ENCODE peak calls at places on chromosomes 5 and 9, in four cellular contexts. L, N, T and D are unnamed samples.

GRCh38 chr5:82719368-82719767 is 357.8 kb downstream of the TMEM167A start:
- DNase-seq in L (no peak), N (no peak), T (no peak), D (no peak)

GRCh38 chr5:172870261-172870806 is 36.3 kb downstream of the ERGIC1 start:
- DNase-seq in L (no peak), N (no peak), T (no peak), D (no peak)

GRCh38 chr5:110362252-110362651 is 364.2 kb downstream of the TMEM232 start:
- DNase-seq in L (no peak), N (no peak), T (no peak), D (no peak)

GRCh38 chr9:126692759-126693427 is 79.2 kb downstream of the LMX1B start:
- DNase-seq in L (no peak), N (no peak), T (no peak), D (no peak)

GRCh38 chr9:127451681-127452480 is 571 bp downstream of the LRSAM1 start:
- DNase-seq in L (peak), N (peak), T (peak), D (peak)

GRCh38 chr9:115104908-115105307 is 13.0 kb downstream of the TNC start:
- DNase-seq in L (no peak), N (no peak), T (no peak), D (no peak)

GRCh38 chr5:173412566-173412965 is 84.4 kb upstream of the STC2 start:
- DNase-seq in L (no peak), N (no peak), T (no peak), D (no peak)

GRCh38 chr9:134251296-134251695 is 75.0 kb upstream of the RXRA start:
- DNase-seq in L (no peak), N (no peak), T (no peak), D (no peak)

GRCh38 chr5:94849821-94850736 is 231.6 kb downstream of the SLF1 start:
- DNase-seq in L (peak), N (peak), T (peak), D (no peak)

GRCh38 chr5:140926903-140927573 is 939 bp downstream of the PCDHAC1 start:
- DNase-seq in L (no peak), N (no peak), T (no peak), D (no peak)

GRCh38 chr5:179378441-179379271 is 33.4 kb upstream of the ADAMTS2 start:
- DNase-seq in L (no peak), N (no peak), T (no peak), D (no peak)

GRCh38 chr5:30832519-30832918 is 361.0 kb upstream of the CDH6 start:
- DNase-seq in L (no peak), N (no peak), T (no peak), D (no peak)

GRCh38 chr5:166772770-166773169 is 1518.7 kb upstream of the WWC1 start:
- DNase-seq in L (no peak), N (no peak), T (no peak), D (no peak)

GRCh38 chr5:151298063-151298462 is 5.5 kb downstream of the SLC36A3 start:
- DNase-seq in L (peak), N (peak), T (no peak), D (peak)

GRCh38 chr9:76717176-76717575 is 47.1 kb upstream of the PCA3 start:
- DNase-seq in L (no peak), N (no peak), T (no peak), D (no peak)

GRCh38 chr9:2411459-2412215 is 209.9 kb upstream of the VLDLR start:
- DNase-seq in L (no peak), N (no peak), T (no peak), D (no peak)

GRCh38 chr9:76643399-76644117 is 120.7 kb upstream of the PCA3 start:
- DNase-seq in L (no peak), N (no peak), T (no peak), D (no peak)

GRCh38 chr9:75452512-75452911 is 364.2 kb downstream of the OSTF1 start:
- DNase-seq in L (no peak), N (no peak), T (no peak), D (no peak)

GRCh38 chr5:31854181-31854624 is 215.3 kb downstream of the PDZD2 start:
- DNase-seq in L (no peak), N (no peak), T (no peak), D (no peak)

GRCh38 chr5:135471726-135472125 is 19.6 kb upstream of the TIFAB start:
- DNase-seq in L (no peak), N (no peak), T (no peak), D (no peak)

GRCh38 chr9:93651521-93651950 is 75.2 kb downstream of the PHF2 start:
- DNase-seq in L (no peak), N (no peak), T (no peak), D (no peak)

GRCh38 chr5:28542968-28543367 is 1504.6 kb upstream of the CDH9 start:
- DNase-seq in L (no peak), N (no peak), T (no peak), D (no peak)

GRCh38 chr9:124652203-124652992 is 118.7 kb downstream of the NR6A1 start:
- DNase-seq in L (no peak), N (no peak), T (no peak), D (no peak)

GRCh38 chr5:90803891-90804290 is 245.3 kb downstream of the ADGRV1 start:
- DNase-seq in L (no peak), N (no peak), T (no peak), D (no peak)

GRCh38 chr9:107615325-107615724 is 125.8 kb upstream of the KLF4 start:
- DNase-seq in L (no peak), N (no peak), T (no peak), D (no peak)

GRCh38 chr9:98195671-98196070 is 3.2 kb upstream of the CORO2A start:
- DNase-seq in L (no peak), N (no peak), T (no peak), D (no peak)

GRCh38 chr9:5375790-5376477 is 36.3 kb upstream of the RLN1 start:
- DNase-seq in L (no peak), N (no peak), T (no peak), D (no peak)

GRCh38 chr5:146447734-146448380 is 724 bp downstream of the TCERG1 start:
- DNase-seq in L (no peak), N (no peak), T (no peak), D (no peak)

GRCh38 chr5:2756211-2756746 is 4.8 kb upstream of the IRX2 start:
- DNase-seq in L (no peak), N (no peak), T (no peak), D (no peak)

GRCh38 chr5:39606592-39606990 is 181.8 kb upstream of the DAB2 start:
- DNase-seq in L (no peak), N (no peak), T (no peak), D (no peak)

GRCh38 chr5:157106668-157107461 is 2.0 kb downstream of the HAVCR2 start:
- DNase-seq in L (peak), N (no peak), T (no peak), D (no peak)

GRCh38 chr5:171562822-171563221 is 143.4 kb downstream of the FGF18 start:
- DNase-seq in L (no peak), N (no peak), T (no peak), D (no peak)

GRCh38 chr5:93787598-93787997 is 46.2 kb upstream of the POU5F2 start:
- DNase-seq in L (no peak), N (no peak), T (no peak), D (no peak)

GRCh38 chr5:93785475-93785874 is 44.1 kb upstream of the POU5F2 start:
- DNase-seq in L (no peak), N (no peak), T (no peak), D (no peak)

DNA sequence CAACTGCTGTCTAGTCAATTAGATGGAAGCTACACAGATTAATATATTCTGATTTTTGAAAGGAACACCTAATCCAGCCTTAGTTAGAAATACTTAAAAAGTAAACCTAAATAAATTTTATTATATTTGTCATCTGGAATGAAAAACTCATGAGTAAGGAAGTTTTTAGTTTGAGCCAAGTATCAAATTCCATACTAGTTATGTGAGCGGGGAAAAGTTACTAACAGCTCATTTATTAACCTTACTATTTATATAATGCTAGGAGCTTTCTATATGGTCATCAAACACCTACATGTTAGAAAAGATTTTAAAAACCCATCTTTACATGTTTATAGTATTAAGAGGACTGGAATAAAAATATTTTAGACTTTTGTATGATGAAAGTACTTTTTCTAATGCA is 41.6 kb upstream of the POU5F2 start:
- DNase-seq in L (no peak), N (no peak), T (no peak), D (no peak)
- TF ChIP-seq TAF1 in L (no peak), N (no peak), T (no peak), D (no peak)

DNA sequence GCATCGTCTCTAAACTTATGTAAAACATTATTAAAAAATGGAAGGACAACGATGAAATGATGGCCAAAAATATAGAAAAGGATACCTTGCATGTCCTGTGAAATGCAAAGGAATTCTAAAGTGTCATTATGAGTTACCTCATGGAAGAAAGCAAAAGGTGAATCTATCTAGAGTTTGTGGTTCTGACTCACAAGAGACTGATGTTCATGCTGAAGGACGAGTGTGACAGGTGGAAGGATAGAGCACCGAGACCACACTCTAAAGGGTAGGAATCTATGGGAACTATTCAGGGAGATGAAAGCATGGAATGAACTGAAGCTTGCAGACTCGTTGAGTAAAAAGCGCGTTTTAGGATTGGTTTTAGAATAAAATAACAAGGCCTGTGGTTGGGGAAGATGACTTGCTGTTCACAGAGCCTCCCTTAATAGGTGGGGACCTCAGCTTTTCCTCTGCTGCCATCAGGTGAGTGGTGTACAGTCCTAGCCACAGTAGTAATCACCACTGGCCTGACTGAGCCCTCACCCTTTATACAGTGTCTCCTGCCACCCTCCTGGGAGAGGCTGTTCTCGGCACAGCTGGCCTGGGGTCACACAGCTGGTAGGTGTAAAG is 11.2 kb downstream of the TENT4A start:
- DNase-seq in L (no peak), N (no peak), T (no peak), D (no peak)
- TF ChIP-seq TAF1 in L (no peak), N (no peak), T (no peak), D (no peak)

DNA sequence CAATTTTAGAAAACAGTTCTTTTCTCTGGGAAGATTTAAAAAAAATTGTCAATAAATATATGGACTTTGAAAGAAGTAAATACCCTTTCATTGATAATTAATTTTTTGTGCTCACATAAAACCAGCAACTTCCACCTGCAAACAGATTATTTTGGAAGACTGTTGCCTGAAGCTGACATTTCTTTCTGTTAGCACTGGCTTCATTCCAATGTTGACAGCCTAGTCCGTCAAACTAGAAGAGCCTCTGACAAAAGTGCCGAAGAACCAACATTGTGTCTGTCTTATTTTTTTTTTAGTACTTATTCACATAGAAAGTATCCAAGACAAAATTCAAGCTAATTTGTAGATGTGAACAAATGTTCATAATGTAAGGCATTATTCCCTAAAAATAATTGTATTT is 108.6 kb upstream of the TMEM161B start:
- DNase-seq in L (no peak), N (no peak), T (no peak), D (no peak)
- TF ChIP-seq TAF1 in L (no peak), N (no peak), T (no peak), D (no peak)

GRCh38 chr9:137310190-137311052 is 8.3 kb upstream of the NRARP start:
- DNase-seq in L (no peak), N (peak), T (no peak), D (peak)
- TF ChIP-seq TAF1 in L (no peak), N (no peak), T (no peak), D (no peak)

GRCh38 chr9:38018230-38018963 is 50.6 kb downstream of the SHB start:
- DNase-seq in L (no peak), N (no peak), T (no peak), D (no peak)

GRCh38 chr9:38018964-38019602 is 49.9 kb downstream of the SHB start:
- DNase-seq in L (no peak), N (no peak), T (no peak), D (no peak)

GRCh38 chr9:38019731-38020130 is 49.3 kb downstream of the SHB start:
- DNase-seq in L (no peak), N (no peak), T (no peak), D (no peak)

GRCh38 chr9:38022203-38022602 is 46.8 kb downstream of the SHB start:
- DNase-seq in L (no peak), N (no peak), T (no peak), D (no peak)

DNA sequence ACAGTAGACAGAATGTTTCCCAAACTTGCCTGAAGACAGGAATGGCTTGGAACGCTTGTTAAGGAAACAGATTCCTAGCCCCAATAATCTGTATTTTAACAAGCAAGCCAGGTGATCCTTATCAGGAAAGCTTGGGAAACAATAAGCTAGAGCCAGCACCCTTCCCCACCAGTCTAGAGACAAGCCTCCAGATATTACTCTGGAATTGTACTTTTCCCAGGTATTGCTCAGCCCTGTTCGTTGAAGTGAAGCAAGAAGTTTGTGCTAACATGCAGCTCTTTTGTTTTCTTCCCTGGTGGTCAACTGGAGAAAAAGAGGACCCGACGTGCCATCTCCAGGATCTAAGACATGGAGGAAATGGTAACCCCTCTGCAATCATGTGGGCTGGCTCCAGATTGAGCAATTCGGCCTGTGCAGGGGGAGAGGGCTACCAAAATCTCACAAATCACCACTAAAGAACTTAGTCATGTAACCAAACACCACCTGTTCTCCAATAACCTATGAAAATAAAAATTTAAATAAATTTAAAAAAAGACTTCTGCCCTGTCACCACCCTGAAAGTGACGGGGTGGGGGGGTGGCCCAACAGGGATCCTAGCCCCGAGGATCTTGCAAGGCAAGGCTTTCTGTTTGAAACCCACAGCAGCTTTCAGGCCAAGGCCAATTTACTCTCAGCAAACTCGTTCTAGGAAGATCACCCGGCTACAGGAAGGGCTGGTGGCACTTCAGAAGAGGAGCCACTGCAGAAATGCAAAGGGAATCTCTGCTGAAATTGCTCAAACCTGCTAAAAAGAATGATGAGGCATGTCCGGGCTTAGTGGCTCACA is 48.6 kb downstream of the SHB start:
- DNase-seq in L (no peak), N (no peak), T (no peak), D (no peak)
- TF ChIP-seq TAF1 in L (no peak), N (no peak), T (no peak), D (no peak)

GRCh38 chr9:133121200-133122166 is at the start of gene RALGDS:
- DNase-seq in L (no peak), N (peak), T (peak), D (peak)
- TF ChIP-seq TAF1 in L (no peak), N (no peak), T (no peak), D (no peak)

DNA sequence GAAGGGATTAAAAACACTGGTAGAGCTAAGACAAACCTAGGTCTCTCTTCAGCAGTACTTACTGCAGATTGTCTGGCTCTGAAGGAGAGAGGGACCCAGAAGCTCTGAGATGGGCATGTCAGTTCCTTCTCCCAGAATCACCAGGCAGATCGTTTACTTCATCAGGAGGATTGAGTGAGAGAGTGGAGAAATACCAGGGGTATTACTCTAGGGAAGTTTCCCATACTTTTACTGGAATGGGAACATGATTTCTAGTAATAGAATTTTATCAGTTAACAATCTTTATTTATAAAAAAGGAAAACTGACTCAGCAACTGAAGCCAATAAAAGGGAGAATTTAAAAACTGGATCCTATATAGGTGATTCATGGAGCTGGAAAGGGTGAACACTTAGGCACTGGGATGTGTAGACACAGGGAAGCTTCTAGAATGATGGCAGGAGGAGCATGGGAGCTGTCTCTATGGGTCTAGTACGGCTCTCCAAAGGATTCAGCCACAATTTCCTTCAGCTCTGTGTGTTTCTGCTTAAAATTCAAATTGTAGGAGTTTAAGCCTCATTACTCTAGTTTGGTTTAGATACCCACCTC is 139.5 kb downstream of the MACIR start:
- DNase-seq in L (no peak), N (no peak), T (no peak), D (no peak)
- TF ChIP-seq TAF1 in L (no peak), N (no peak), T (no peak), D (no peak)

DNA sequence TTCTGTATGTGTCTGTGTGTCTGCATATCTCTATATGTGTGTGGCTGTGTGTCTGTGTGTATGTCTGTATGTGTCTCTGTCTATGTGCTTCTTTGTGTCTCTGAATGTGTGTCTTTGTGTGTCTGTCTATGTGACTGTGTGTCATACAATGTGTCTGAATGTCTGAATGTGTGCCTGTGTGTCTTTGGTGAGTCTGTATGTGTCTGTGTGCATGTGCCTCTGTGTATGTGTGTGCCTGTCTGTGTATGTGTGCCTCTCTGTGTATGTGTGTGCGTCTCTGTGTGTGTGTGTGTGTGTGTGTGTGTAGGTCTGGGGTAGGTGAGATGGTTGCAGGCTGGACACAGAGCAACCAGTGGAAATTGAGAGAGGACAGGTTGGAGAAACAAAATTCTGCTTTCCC is 435.3 kb downstream of the ARHGEF28 start:
- DNase-seq in L (no peak), N (no peak), T (no peak), D (no peak)
- TF ChIP-seq TAF1 in L (no peak), N (no peak), T (no peak), D (no peak)

GRCh38 chr9:94909965-94910730 is 183.6 kb downstream of the AOPEP start:
- DNase-seq in L (no peak), N (no peak), T (no peak), D (no peak)

GRCh38 chr9:94911986-94912635 is 185.6 kb downstream of the AOPEP start:
- DNase-seq in L (no peak), N (no peak), T (no peak), D (no peak)

GRCh38 chr9:94911211-94911610 is 184.7 kb downstream of the AOPEP start:
- DNase-seq in L (no peak), N (no peak), T (no peak), D (no peak)

GRCh38 chr9:94913550-94913949 is 187.1 kb downstream of the AOPEP start:
- DNase-seq in L (no peak), N (no peak), T (no peak), D (no peak)

GRCh38 chr9:94912700-94913249 is 186.3 kb downstream of the AOPEP start:
- DNase-seq in L (no peak), N (no peak), T (no peak), D (no peak)
- TF ChIP-seq TAF1 in L (no peak), N (no peak), T (no peak), D (no peak)